ENCODE peak calls at places on chromosomes 11 and 22, in four cellular contexts. U is H1, P is K562, H is HepG2. W is an unnamed sample.

GRCh38 chr11:132898021-132898420 is 634.3 kb downstream of the OPCML start:
- DNase-seq in U (no peak), P (no peak), H (no peak), W (no peak)

GRCh38 chr11:45298718-45299117 is 12.6 kb upstream of the SYT13 start:
- DNase-seq in U (peak), P (no peak), H (no peak), W (no peak)

GRCh38 chr11:126059238-126059761 is 3.4 kb downstream of the CDON start:
- DNase-seq in U (no peak), P (no peak), H (no peak), W (no peak)

GRCh38 chr22:28023774-28024173 is 104.7 kb upstream of the PITPNB start:
- DNase-seq in U (no peak), P (no peak), H (no peak), W (no peak)

GRCh38 chr11:5992150-5992549 is 5.4 kb upstream of the OR52L1 start:
- DNase-seq in U (no peak), P (no peak), H (no peak), W (no peak)

GRCh38 chr11:133639408-133639807 is 107.1 kb upstream of the OPCML start:
- DNase-seq in U (peak), P (no peak), H (no peak), W (no peak)

GRCh38 chr22:30026751-30027150 is 53.5 kb upstream of the HORMAD2 start:
- DNase-seq in U (no peak), P (no peak), H (no peak), W (no peak)

GRCh38 chr22:31544481-31545480 is 48.4 kb downstream of the SFI1 start:
- DNase-seq in U (no peak), P (no peak), H (peak), W (no peak)

GRCh38 chr11:32172771-32173170 is 81.9 kb downstream of the RCN1 start:
- DNase-seq in U (no peak), P (no peak), H (no peak), W (no peak)

GRCh38 chr11:57467508-57468157 is 7.3 kb downstream of the RTN4RL2 start:
- DNase-seq in U (no peak), P (no peak), H (no peak), W (no peak)

GRCh38 chr11:6682591-6682935 is 577 bp downstream of the MRPL17 start:
- DNase-seq in U (no peak), P (no peak), H (no peak), W (no peak)

GRCh38 chr11:86740628-86741488 is 59.5 kb upstream of the PRSS23 start:
- DNase-seq in U (no peak), P (peak), H (peak), W (peak)
- TF ChIP-seq PHF8 in U (no peak), P (no peak), H (no peak), W (no peak)

DNA sequence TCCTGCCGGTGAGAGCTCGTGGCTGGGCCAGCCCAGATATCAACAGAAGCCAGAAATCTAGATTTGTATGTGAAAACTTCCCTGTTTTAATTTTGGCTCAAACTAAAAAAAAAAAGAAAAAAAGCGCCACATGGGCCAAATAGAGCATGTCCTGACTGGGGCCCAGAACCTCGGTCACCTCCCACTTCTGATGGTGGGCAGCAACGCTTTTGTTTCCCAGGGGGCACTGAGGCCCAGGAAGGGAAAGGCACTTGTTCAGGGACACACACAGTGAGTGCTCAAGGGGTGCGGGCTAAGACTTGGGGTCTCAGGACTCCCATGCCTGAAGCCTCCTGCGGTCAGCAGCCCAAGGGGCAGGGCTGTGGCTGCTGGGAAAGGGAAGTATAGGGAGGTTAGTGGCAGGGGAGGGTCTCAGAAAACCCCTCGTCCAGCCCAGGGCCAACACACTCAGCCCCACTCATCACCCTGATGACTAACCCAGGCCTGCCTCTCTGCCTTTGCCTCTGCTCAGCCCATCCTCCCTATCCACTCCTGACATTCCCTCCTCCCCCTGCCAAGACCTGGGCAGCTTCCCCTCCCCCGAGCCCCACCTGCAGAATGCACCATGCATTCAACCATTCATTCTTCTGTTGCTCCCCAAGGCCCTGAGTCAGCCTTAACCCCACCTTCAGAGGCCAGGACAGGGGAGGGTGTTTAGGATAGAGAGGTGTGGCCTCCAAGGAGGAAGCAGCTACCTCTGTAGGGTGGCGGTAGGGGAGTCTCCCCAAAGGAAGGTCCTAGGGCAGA is 30.0 kb upstream of the TCF20 start:
- DNase-seq in U (no peak), P (peak), H (no peak), W (no peak)
- TF ChIP-seq PHF8 in U (no peak), P (no peak), H (no peak), W (no peak)

GRCh38 chr11:105344938-105345337 is 205.4 kb upstream of the CARD18 start:
- DNase-seq in U (no peak), P (no peak), H (no peak), W (no peak)
- TF ChIP-seq PHF8 in U (no peak), P (no peak), H (no peak), W (no peak)

DNA sequence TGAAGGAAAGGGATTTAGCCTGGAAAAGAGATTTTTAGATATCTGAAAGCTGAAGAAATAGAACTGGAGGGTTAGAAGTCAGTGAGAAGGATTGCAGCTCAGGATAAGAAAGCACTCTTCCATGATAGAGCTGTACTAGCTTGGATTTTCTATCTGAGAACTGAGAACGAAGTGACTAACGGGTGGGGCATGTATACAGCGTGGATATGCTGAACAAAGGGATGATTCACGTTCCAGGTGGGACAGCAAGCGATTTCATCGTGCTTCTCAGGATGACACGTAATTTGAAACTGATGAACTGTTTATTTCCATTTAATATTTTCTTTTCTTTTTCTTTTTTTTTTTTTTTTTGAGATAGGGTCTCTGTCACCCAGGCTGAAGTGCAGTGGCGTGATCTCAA is 53.0 kb downstream of the GRAMD1B start:
- DNase-seq in U (no peak), P (no peak), H (no peak), W (peak)
- TF ChIP-seq PHF8 in U (no peak), P (no peak), H (no peak), W (no peak)

GRCh38 chr22:36588285-36588684 is 59.3 kb upstream of the EIF3D start:
- DNase-seq in U (no peak), P (no peak), H (no peak), W (no peak)
- TF ChIP-seq PHF8 in U (no peak), P (no peak), H (no peak), W (no peak)

GRCh38 chr11:118078972-118079411 is 2.1 kb downstream of the TMPRSS4 start:
- DNase-seq in U (no peak), P (no peak), H (no peak), W (no peak)
- TF ChIP-seq PHF8 in U (no peak), P (no peak), H (no peak), W (no peak)

GRCh38 chr11:117490019-117490679 is 162.5 kb downstream of the CEP164 start:
- DNase-seq in U (no peak), P (no peak), H (no peak), W (no peak)
- TF ChIP-seq PHF8 in U (no peak), P (no peak), H (no peak), W (no peak)

GRCh38 chr22:23626286-23626975 is 5.7 kb downstream of the DRICH1 start:
- DNase-seq in U (no peak), P (no peak), H (no peak), W (no peak)

GRCh38 chr22:23632178-23632577 is at the start of gene DRICH1:
- DNase-seq in U (no peak), P (no peak), H (no peak), W (no peak)
- TF ChIP-seq PHF8 in U (no peak), P (no peak), H (no peak), W (no peak)

GRCh38 chr22:43911351-43911750 is 12.3 kb upstream of the PNPLA3 start:
- DNase-seq in U (no peak), P (no peak), H (no peak), W (no peak)
- TF ChIP-seq PHF8 in U (no peak), P (no peak), H (no peak), W (no peak)

GRCh38 chr11:47436726-47437125 is 10.5 kb upstream of the PSMC3 start:
- DNase-seq in U (no peak), P (no peak), H (no peak), W (no peak)

GRCh38 chr11:47438721-47439120 is 10.2 kb downstream of the RAPSN start:
- DNase-seq in U (no peak), P (no peak), H (no peak), W (no peak)

GRCh38 chr11:47437218-47437745 is 11.0 kb upstream of the PSMC3 start:
- DNase-seq in U (no peak), P (no peak), H (no peak), W (no peak)

GRCh38 chr11:47440054-47440476 is 8.9 kb downstream of the RAPSN start:
- DNase-seq in U (no peak), P (no peak), H (peak), W (no peak)

DNA sequence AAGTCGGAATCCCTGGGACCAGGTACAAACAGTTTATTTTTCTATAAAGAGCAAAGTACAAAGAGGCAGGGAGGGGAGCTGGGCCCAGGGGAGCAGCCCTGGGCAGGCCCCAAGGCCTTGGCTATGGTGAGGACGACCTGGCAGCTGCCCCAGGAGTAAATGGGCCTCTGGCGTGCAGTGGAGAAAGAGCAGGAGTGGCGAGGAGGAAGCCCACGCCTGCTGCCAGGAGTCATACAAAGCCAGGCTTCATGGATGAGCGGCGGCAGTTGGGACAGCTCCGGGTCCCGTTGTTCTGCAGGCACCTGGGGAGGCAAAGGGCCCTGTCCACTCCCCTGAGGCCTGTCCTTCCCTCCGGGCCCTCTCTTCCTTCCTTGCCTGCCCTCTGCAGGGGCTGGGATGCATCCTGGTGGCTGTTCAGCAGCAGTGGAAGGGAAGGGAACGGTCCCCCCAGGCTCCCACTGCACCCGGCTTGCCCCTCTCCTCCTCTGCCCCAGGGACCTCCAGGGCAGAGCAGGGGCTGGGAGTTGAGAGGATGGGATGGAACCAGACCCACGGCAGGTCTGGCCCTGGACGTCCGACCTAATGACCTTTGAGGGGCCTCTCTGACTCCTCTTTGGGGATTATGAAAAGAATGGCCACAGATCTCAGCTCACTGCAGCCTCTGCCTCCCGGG is 11.1 kb downstream of the RAPSN start:
- DNase-seq in U (no peak), P (no peak), H (peak), W (no peak)
- TF ChIP-seq PHF8 in U (no peak), P (no peak), H (peak), W (no peak)

W was measured in A549.